ENCODE peak calls at places on chromosomes 11 and 22, in nine cellular contexts. J is choroid plexus epithelial cell; H is activated CD8-positive, alpha-beta memory T cell treated with anti-CD3 and anti-CD28 coated beads, Interleukin-2, amount 50 U/mL, for 48 hours; Z is CD14-positive monocyte; I is NCI-H748 treated with DMSO at 0.1 percent for 48 hours; E is B cell; Y is NCI-H1436; M is stimulated activated CD8-positive, alpha-beta memory T cell treated with anti-CD3 and anti-CD28 coated beads, Interleukin-2, amount 100 ng/mL, for 1 hour; X is GM12891. C is an unnamed sample.

GRCh38 chr11:86072211-86072610 is 3.3 kb upstream of the PICALM start:
- DNase-seq in X (no peak), I (no peak), E (no peak), Z (no peak), Y (no peak), H (no peak), J (no peak), M (no peak), C (no peak)

GRCh38 chr11:34825670-34826383 is 90.4 kb downstream of the APIP start:
- DNase-seq in H (no peak), E (no peak), Z (no peak), I (no peak), Y (no peak), X (no peak), M (no peak), J (no peak), C (no peak)

GRCh38 chr11:48088682-48089050 is 108.3 kb downstream of the PTPRJ start:
- DNase-seq in M (no peak), H (no peak), E (no peak), Z (no peak), I (no peak), X (no peak), Y (no peak), J (peak), C (no peak)

GRCh38 chr11:108009497-108010360 is 1.0 kb downstream of the CUL5 start:
- DNase-seq in E (no peak), X (no peak), I (no peak), M (no peak), J (peak), Y (no peak), Z (no peak), H (no peak), C (no peak)

GRCh38 chr22:27377901-27378300 is 423.7 kb downstream of the MN1 start:
- DNase-seq in M (no peak), J (peak), E (no peak), Y (no peak), Z (no peak), X (no peak), I (peak), H (no peak), C (no peak)

GRCh38 chr11:117528061-117528780 is 200.6 kb downstream of the CEP164 start:
- DNase-seq in J (no peak), Z (no peak), I (no peak), H (no peak), M (no peak), E (no peak), X (no peak), Y (no peak), C (no peak)

GRCh38 chr11:59226396-59226795 is 13.7 kb upstream of the MPEG1 start:
- DNase-seq in E (no peak), J (no peak), Z (no peak), X (no peak), I (no peak), H (no peak), M (no peak), Y (no peak), C (no peak)

GRCh38 chr11:80122211-80122610 is 681.4 kb upstream of the TENM4 start:
- DNase-seq in Z (no peak), Y (no peak), I (no peak), X (no peak), M (no peak), E (no peak), J (no peak), H (no peak), C (no peak)

GRCh38 chr11:117281159-117281558 is 10.0 kb upstream of the BACE1-AS start:
- DNase-seq in M (no peak), Z (no peak), H (no peak), I (no peak), E (no peak), X (no peak), Y (no peak), J (peak), C (no peak)